ENCODE peak calls at places on chromosomes 12 and 14, in nine cellular contexts. W, L, K, Q, D, J, G, X and I are unnamed samples.

GRCh38 chr14:78535041-78535440 is 364.9 kb downstream of the NRXN3 start:
- DNase-seq in W (no peak), L (no peak), K (no peak), Q (no peak), D (no peak), J (no peak), G (no peak), X (no peak), I (no peak)

GRCh38 chr14:77542349-77543239 is 44.0 kb upstream of the ISM2 start:
- DNase-seq in W (no peak), L (no peak), K (no peak), Q (peak; percentile 62), D (no peak), J (no peak), G (no peak), X (no peak), I (no peak)

GRCh38 chr12:21852251-21852650 is 77.7 kb upstream of the KCNJ8 start:
- DNase-seq in W (no peak), L (no peak), K (no peak), Q (peak; percentile 31), D (no peak), J (no peak), G (peak; percentile 17), X (no peak), I (peak; percentile 31)

GRCh38 chr14:104998801-104999200 is 13.2 kb downstream of the CLBA1 start:
- DNase-seq in W (no peak), L (no peak), K (no peak), Q (no peak), D (no peak), J (no peak), G (no peak), X (no peak), I (no peak)

GRCh38 chr12:64998327-64999156 is 122.6 kb downstream of the WIF1 start:
- DNase-seq in W (no peak), L (no peak), K (no peak), Q (no peak), D (no peak), J (no peak), G (no peak), X (no peak), I (no peak)

GRCh38 chr14:96125536-96125935 is 79.1 kb upstream of the BDKRB2 start:
- DNase-seq in W (no peak), L (no peak), K (no peak), Q (peak; percentile 45), D (no peak), J (no peak), G (no peak), X (no peak), I (no peak)

GRCh38 chr12:92338102-92338501 is 192.5 kb upstream of the BTG1 start:
- DNase-seq in W (no peak), L (no peak), K (no peak), Q (no peak), D (no peak), J (no peak), G (no peak), X (no peak), I (no peak)

GRCh38 chr12:121839106-121839992 is 19.3 kb downstream of the HPD start:
- DNase-seq in W (peak; percentile 94), L (peak; percentile 100), K (peak; percentile 100), Q (peak; percentile 98), D (peak; percentile 100), J (peak; percentile 94), G (peak; percentile 96), X (peak; percentile 65), I (peak; percentile 99)

GRCh38 chr12:5206401-5207175 is 162.9 kb downstream of the KCNA5 start:
- DNase-seq in W (no peak), L (no peak), K (no peak), Q (no peak), D (no peak), J (no peak), G (no peak), X (no peak), I (no peak)

GRCh38 chr12:31220633-31221565 is 105.1 kb downstream of the SINHCAF start:
- DNase-seq in W (no peak), L (no peak), K (no peak), Q (peak; percentile 38), D (no peak), J (peak; percentile 67), G (peak; percentile 20), X (no peak), I (no peak)

GRCh38 chr12:122087431-122088180 is 9.1 kb downstream of the MLXIP start:
- DNase-seq in W (no peak), L (no peak), K (no peak), Q (no peak), D (no peak), J (no peak), G (no peak), X (no peak), I (no peak)

GRCh38 chr14:81144811-81145598 is 75.8 kb downstream of the GTF2A1 start:
- DNase-seq in W (no peak), L (no peak), K (no peak), Q (peak; percentile 24), D (no peak), J (no peak), G (no peak), X (no peak), I (no peak)

GRCh38 chr12:34403706-34404376 is 381.5 kb downstream of the ALG10 start:
- DNase-seq in W (no peak), L (peak; percentile 31), K (peak; percentile 1), Q (no peak), D (no peak), J (no peak), G (no peak), X (no peak), I (no peak)

GRCh38 chr14:75247939-75248338 is 30.7 kb upstream of the FOS start:
- DNase-seq in W (no peak), L (no peak), K (no peak), Q (no peak), D (no peak), J (no peak), G (no peak), X (no peak), I (no peak)

GRCh38 chr12:120485914-120486881 is 9.7 kb upstream of the DYNLL1 start:
- DNase-seq in W (no peak), L (no peak), K (no peak), Q (no peak), D (no peak), J (no peak), G (no peak), X (no peak), I (no peak)

GRCh38 chr12:52813885-52814709 is at the start of gene KRT4:
- DNase-seq in W (no peak), L (no peak), K (no peak), Q (peak; percentile 14), D (no peak), J (no peak), G (peak; percentile 43), X (no peak), I (no peak)

GRCh38 chr12:105977256-105978051 is 161.3 kb downstream of the NUAK1 start:
- DNase-seq in W (no peak), L (no peak), K (no peak), Q (peak; percentile 87), D (no peak), J (no peak), G (peak; percentile 87), X (peak; percentile 82), I (no peak)

GRCh38 chr14:57009585-57010515 is 199.6 kb upstream of the OTX2 start:
- DNase-seq in W (no peak), L (no peak), K (peak; percentile 33), Q (no peak), D (peak; percentile 86), J (no peak), G (no peak), X (no peak), I (no peak)